ENCODE peak calls at places on chromosome 10, in eight cellular contexts. T is coronary artery, E is keratinocyte, D is mucosa of descending colon, V is BJ, U is breast epithelium, H is endothelial cell of umbilical vein, A is tibial artery. M is an unnamed sample.

GRCh38 chr10:32958992-32959703 is 1.1 kb upstream of the ITGB1 start:
- DNase-seq in T (no peak), E (no peak), D (no peak), V (no peak), U (no peak), H (no peak), A (no peak), M (no peak)

GRCh38 chr10:103678104-103678526 is 177.3 kb downstream of the SH3PXD2A start:
- DNase-seq in T (no peak), E (no peak), D (peak; percentile 78), V (peak; percentile 93), U (no peak), H (peak; percentile 77), A (peak; percentile 87), M (peak; percentile 65)

GRCh38 chr10:30562787-30563186 is 66.8 kb downstream of the LYZL2 start:
- DNase-seq in T (no peak), E (peak; percentile 73), D (no peak), V (no peak), U (no peak), H (no peak), A (no peak), M (no peak)

GRCh38 chr10:78717200-78717599 is 351.6 kb upstream of the ZMIZ1 start:
- DNase-seq in T (peak; percentile 58), E (no peak), D (no peak), V (peak; percentile 24), U (no peak), H (no peak), A (peak; percentile 79), M (no peak)

GRCh38 chr10:22325272-22325947 is 4.5 kb downstream of the BMI1 start:
- DNase-seq in T (peak; percentile 85), E (no peak), D (peak; percentile 80), V (no peak), U (no peak), H (peak; percentile 62), A (peak; percentile 82), M (peak; percentile 73)

GRCh38 chr10:108911814-108912541 is 1011.3 kb downstream of the XPNPEP1 start:
- DNase-seq in T (no peak), E (no peak), D (peak; percentile 54), V (no peak), U (peak; percentile 61), H (no peak), A (peak; percentile 63), M (peak; percentile 32)

GRCh38 chr10:93261089-93261488 is 187.4 kb downstream of the CYP26A1 start:
- DNase-seq in T (no peak), E (no peak), D (no peak), V (no peak), U (no peak), H (no peak), A (no peak), M (no peak)

GRCh38 chr10:78508955-78509354 is 475.3 kb downstream of the RPS24 start:
- DNase-seq in T (no peak), E (no peak), D (no peak), V (no peak), U (no peak), H (no peak), A (no peak), M (no peak)

GRCh38 chr10:11307937-11308336 is 290.3 kb downstream of the CELF2 start:
- DNase-seq in T (no peak), E (no peak), D (no peak), V (no peak), U (no peak), H (no peak), A (no peak), M (no peak)

GRCh38 chr10:113743594-113743993 is 7.9 kb upstream of the PLEKHS1 start:
- DNase-seq in T (no peak), E (no peak), D (no peak), V (no peak), U (no peak), H (no peak), A (no peak), M (no peak)

GRCh38 chr10:115118346-115118745 is 25.2 kb downstream of the ATRNL1 start:
- DNase-seq in T (no peak), E (no peak), D (no peak), V (no peak), U (no peak), H (no peak), A (no peak), M (no peak)

GRCh38 chr10:58456180-58456579 is 56.5 kb upstream of the BICC1 start:
- DNase-seq in T (no peak), E (no peak), D (no peak), V (no peak), U (no peak), H (no peak), A (no peak), M (no peak)

GRCh38 chr10:121559321-121559720 is 38.9 kb downstream of the FGFR2 start:
- DNase-seq in T (no peak), E (no peak), D (no peak), V (no peak), U (no peak), H (no peak), A (no peak), M (no peak)

GRCh38 chr10:68105820-68106219 is 3.5 kb upstream of the MYPN start:
- DNase-seq in T (no peak), E (no peak), D (no peak), V (peak; percentile 64), U (no peak), H (no peak), A (no peak), M (no peak)
- H3K4me3 ChIP-seq in T (no peak overlapping the region), E (no peak overlapping the region), D (no peak overlapping the region), V (peak overlapping the region; percentile 15), U (no peak overlapping the region), H (no peak overlapping the region), A (no peak overlapping the region), M (no peak overlapping the region)

DNA sequence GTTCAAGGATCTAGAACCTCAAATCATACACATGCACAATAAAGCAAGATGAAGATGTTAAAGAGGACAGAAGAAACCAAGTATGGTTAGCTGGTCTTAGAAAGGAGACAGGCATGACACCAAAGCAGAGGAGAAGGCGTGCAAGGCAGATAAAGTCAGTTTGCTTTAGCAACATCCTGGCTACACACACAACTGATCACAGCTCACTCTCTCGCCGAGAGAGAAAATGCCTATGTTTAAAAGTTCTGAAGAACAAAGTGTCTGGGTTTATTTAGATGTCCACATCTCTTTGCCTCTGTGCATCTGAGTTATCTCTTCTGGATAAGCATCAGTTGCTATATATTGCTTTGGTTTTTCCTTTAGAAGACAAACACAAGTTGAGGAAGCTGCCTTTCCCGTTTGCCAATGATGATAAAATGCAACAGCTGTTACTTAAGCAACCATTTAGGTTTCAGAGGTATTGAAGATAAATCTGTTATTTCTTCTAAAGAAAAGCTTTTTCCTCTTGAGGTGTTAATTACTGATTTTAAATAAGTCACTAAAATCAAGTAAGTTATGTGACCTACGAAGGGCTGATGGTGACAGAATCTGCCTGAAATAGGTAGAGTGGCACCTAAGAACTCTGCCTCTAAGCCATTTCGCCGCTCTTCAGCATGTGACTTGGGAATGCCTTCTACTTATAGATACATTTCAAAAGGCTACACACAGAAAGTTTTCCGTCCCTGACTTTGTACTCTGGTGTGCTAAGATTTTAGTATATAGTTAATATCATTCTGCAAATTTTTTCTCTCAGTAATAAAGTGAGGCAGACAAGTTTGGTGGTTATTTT is 146.2 kb upstream of the ASAH2 start:
- DNase-seq in T (no peak), E (no peak), D (no peak), V (no peak), U (no peak), H (no peak), A (no peak), M (no peak)
- H3K4me3 ChIP-seq in T (no peak overlapping the region), E (no peak overlapping the region), D (no peak overlapping the region), V (no peak overlapping the region), U (no peak overlapping the region), H (no peak overlapping the region), A (no peak overlapping the region), M (no peak overlapping the region)

DNA sequence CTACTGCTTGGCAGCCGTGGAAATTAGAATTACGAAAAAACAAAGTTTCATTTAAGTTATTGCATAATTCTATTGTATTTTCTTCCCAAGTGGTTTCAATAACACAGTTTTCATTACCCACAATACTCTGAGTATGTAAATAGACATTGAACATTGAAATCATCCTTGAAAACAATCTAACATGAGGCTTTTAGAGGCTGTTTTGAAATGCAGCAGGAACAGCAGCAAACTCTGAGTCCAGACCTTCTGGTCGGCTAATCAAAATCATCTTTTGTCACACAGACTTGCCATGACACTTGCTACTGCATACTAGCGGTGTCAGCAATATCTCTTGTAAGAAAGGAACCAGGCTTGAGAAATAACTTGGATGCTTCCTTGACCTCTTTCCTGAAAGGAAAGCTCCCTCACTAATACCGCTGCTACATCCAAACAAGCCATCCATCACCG is 131.1 kb downstream of the ITGA8 start:
- DNase-seq in T (no peak), E (no peak), D (no peak), V (no peak), U (no peak), H (peak; percentile 46), A (no peak), M (no peak)
- H3K4me3 ChIP-seq in T (no peak overlapping the region), E (no peak overlapping the region), D (no peak overlapping the region), V (no peak overlapping the region), U (no peak overlapping the region), H (no peak overlapping the region), A (no peak overlapping the region), M (no peak overlapping the region)

GRCh38 chr10:50603151-50603850 is 20.5 kb downstream of the SGMS1 start:
- DNase-seq in T (no peak), E (no peak), D (no peak), V (no peak), U (no peak), H (no peak), A (no peak), M (no peak)

GRCh38 chr10:50604823-50605222 is 18.9 kb downstream of the SGMS1 start:
- DNase-seq in T (no peak), E (no peak), D (no peak), V (no peak), U (no peak), H (peak; percentile 78), A (no peak), M (no peak)

GRCh38 chr10:50604049-50604640 is 19.6 kb downstream of the SGMS1 start:
- DNase-seq in T (no peak), E (no peak), D (no peak), V (no peak), U (no peak), H (no peak), A (no peak), M (no peak)

GRCh38 chr10:50607526-50607925 is 16.2 kb downstream of the SGMS1 start:
- DNase-seq in T (no peak), E (no peak), D (no peak), V (no peak), U (no peak), H (no peak), A (no peak), M (no peak)

DNA sequence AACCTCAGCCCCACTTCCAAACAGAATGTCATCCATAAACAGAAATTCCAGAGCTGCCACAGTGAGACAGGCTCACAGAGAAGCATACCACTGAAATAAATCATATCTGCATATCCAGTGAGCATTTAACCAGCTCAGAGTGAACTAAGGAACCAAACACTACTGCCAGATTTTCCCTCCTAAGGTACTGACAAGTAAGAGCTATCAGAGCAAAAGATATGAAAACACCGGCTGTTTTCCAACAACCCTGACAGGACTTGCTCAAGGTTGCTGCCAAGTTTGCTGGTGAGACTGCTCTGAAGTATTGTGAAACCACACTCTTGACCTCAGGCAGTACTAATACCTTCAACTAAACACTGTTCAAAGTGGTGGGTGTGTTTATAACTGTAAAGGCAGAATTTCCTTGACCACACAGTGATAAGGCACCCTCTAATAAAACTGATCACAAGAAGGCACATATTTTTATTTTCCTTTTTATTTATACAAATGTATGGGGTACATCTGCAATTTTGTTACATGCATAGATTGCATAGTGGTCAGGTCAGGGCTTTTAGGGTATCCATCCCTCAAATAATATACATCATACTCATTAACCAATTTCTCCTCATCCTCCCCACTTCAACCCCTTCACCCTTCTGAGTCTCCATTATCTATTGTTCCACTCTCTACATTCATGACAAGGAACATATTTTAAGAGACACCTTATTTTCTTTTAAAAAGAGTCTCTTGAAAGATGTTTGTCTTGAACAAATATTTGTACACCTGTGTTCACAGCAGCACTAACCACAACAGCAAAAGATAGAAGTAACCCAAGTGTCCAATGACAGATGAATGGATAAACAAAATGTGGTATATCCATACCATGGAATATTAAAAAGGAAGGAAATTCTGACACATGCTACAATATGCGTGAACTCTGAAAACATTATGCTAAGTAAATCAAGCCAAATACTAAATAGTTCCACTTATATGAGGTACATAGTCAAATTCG is 18.2 kb downstream of the SGMS1 start:
- DNase-seq in T (no peak), E (peak; percentile 77), D (no peak), V (peak; percentile 82), U (no peak), H (peak; percentile 84), A (no peak), M (no peak)
- H3K4me3 ChIP-seq in T (peak overlapping the region; percentile 36), E (peak overlapping the region; percentile 54), D (no peak overlapping the region), V (no peak overlapping the region), U (no peak overlapping the region), H (no peak overlapping the region), A (no peak overlapping the region), M (no peak overlapping the region)